ENCODE peak calls at places on chromosomes 3 and 15, in six cellular contexts. I is endodermal cell, N is AG04450, D is uterus, X is vagina, K is sigmoid colon. E is an unnamed sample.

GRCh38 chr15:98067339-98067738 is 106.8 kb downstream of the ARRDC4 start:
- DNase-seq in I (no peak), N (no peak), D (no peak), X (no peak), K (no peak), E (no peak)

GRCh38 chr3:111998661-111999641 is at the start of gene TAGLN3:
- DNase-seq in I (peak), N (no peak), D (no peak), X (no peak), K (no peak), E (peak)

GRCh38 chr15:29889545-29890329 is 67.5 kb upstream of the TJP1 start:
- DNase-seq in I (peak), N (no peak), D (no peak), X (no peak), K (no peak), E (no peak)

GRCh38 chr15:58526647-58527192 is 94.9 kb downstream of the LIPC start:
- DNase-seq in I (no peak), N (no peak), D (no peak), X (no peak), K (no peak), E (no peak)

GRCh38 chr3:101466465-101467309 is 46.3 kb downstream of the SENP7 start:
- DNase-seq in I (peak), N (no peak), D (no peak), X (no peak), K (no peak), E (no peak)

GRCh38 chr15:40333922-40334492 is 6.7 kb downstream of the CCDC9B start:
- DNase-seq in I (no peak), N (no peak), D (peak), X (no peak), K (peak), E (peak)

GRCh38 chr3:133747907-133748639 is 1.9 kb downstream of the TF start:
- DNase-seq in I (no peak), N (no peak), D (no peak), X (no peak), K (no peak), E (no peak)

GRCh38 chr15:99443056-99443756 is 122.6 kb upstream of the MEF2A start:
- DNase-seq in I (no peak), N (no peak), D (no peak), X (no peak), K (peak), E (no peak)

GRCh38 chr15:37219211-37219701 is 118.9 kb upstream of the MEIS2 start:
- DNase-seq in I (peak), N (no peak), D (no peak), X (no peak), K (no peak), E (no peak)

GRCh38 chr3:157335677-157336076 is 101.0 kb upstream of the PTX3 start:
- DNase-seq in I (peak), N (peak), D (no peak), X (no peak), K (no peak), E (no peak)

GRCh38 chr3:160885791-160886286 is 129.8 kb downstream of the PPM1L start:
- DNase-seq in I (peak), N (peak), D (peak), X (no peak), K (peak), E (no peak)

GRCh38 chr15:93040288-93041158 is 48.5 kb downstream of the RGMA start:
- DNase-seq in I (no peak), N (no peak), D (no peak), X (no peak), K (peak), E (no peak)

DNA sequence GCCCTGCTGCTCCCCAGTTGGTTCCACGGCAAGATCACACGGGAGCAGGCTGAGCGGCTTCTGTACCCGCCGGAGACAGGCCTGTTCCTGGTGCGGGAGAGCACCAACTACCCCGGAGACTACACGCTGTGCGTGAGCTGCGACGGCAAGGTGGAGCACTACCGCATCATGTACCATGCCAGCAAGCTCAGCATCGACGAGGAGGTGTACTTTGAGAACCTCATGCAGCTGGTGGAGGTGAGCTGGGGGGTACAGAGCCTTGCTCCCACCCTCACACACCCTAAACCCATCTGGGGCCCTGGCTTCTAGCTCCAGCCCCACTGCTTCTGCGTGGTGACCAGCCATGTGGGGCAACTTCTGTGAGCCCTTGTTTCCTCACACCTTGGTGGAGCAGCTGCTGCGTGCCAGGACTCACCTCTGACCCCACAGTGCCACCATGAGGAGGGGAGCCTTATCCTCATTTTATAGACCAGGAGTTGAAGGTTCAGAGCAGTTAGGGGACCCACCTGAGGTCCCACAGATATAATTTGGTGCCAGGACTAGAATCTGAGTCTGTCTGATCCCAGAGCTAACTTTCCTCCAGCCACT is 13.3 kb upstream of the LMAN1L start:
- DNase-seq in I (peak), N (no peak), D (no peak), X (no peak), K (peak), E (no peak)
- TF ChIP-seq CTCF in I (no peak), N (no peak), D (no peak), X (no peak), K (no peak), E (peak)

GRCh38 chr3:134978658-134979057 is 183.6 kb downstream of the EPHB1 start:
- DNase-seq in I (no peak), N (no peak), D (no peak), X (no peak), K (no peak), E (no peak)
- TF ChIP-seq CTCF in I (peak), N (no peak), D (no peak), X (no peak), K (no peak), E (peak)

GRCh38 chr3:45509038-45509767 is 85.3 kb upstream of the LIMD1 start:
- DNase-seq in I (peak), N (peak), D (no peak), X (no peak), K (no peak), E (no peak)

GRCh38 chr3:45508659-45509037 is 85.9 kb upstream of the LIMD1 start:
- DNase-seq in I (no peak), N (no peak), D (no peak), X (no peak), K (no peak), E (no peak)

GRCh38 chr3:45506084-45506483 is 88.5 kb upstream of the LIMD1 start:
- DNase-seq in I (no peak), N (no peak), D (no peak), X (no peak), K (no peak), E (no peak)

GRCh38 chr3:45506751-45507391 is 87.7 kb upstream of the LIMD1 start:
- DNase-seq in I (no peak), N (no peak), D (no peak), X (no peak), K (no peak), E (no peak)

DNA sequence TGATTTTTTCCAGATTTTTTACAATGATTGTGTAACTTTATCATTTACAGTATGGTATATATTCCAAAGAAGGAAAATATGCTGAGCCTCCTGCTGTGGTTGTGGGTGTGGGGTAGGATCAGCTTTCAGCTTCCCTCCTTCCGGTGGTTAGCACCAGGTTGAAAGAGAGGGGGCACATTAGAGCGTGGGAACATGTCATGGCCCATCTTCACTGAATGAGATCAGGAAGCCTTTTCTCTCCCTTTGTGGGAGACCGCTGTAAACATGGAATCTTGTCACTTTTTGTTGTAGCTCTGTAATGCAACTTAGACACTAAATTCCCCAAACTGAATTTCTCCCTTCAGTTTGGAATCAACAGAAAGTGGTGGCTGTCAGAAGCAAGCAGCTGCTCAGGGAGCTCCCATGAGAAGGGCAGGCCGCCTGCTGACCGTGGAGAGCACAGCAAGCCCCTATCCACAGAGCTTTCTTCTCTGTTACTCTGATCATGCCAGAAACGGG is 86.7 kb upstream of the LIMD1 start:
- DNase-seq in I (peak), N (no peak), D (no peak), X (no peak), K (no peak), E (no peak)
- TF ChIP-seq CTCF in I (peak), N (peak), D (no peak), X (no peak), K (no peak), E (peak)

GRCh38 chr3:11641316-11641682 is 2.4 kb downstream of the VGLL4 start:
- DNase-seq in I (no peak), N (peak), D (no peak), X (no peak), K (no peak), E (no peak)
- TF ChIP-seq CTCF in I (no peak), N (no peak), D (peak), X (no peak), K (no peak), E (no peak)

GRCh38 chr15:44243829-44244228 is 44.7 kb upstream of the GOLM2 start:
- DNase-seq in I (no peak), N (no peak), D (no peak), X (no peak), K (no peak), E (no peak)
- TF ChIP-seq CTCF in I (peak), N (peak), D (no peak), X (no peak), K (no peak), E (no peak)

GRCh38 chr3:120198305-120198878 is 86.6 kb downstream of the GPR156 start:
- DNase-seq in I (no peak), N (no peak), D (no peak), X (no peak), K (no peak), E (peak)
- TF ChIP-seq CTCF in I (peak), N (peak), D (no peak), X (no peak), K (no peak), E (peak)

GRCh38 chr3:5809811-5810210 is 622.3 kb downstream of the EDEM1 start:
- DNase-seq in I (no peak), N (no peak), D (no peak), X (no peak), K (no peak), E (no peak)

GRCh38 chr3:5800965-5801364 is 613.5 kb downstream of the EDEM1 start:
- DNase-seq in I (no peak), N (no peak), D (no peak), X (no peak), K (no peak), E (no peak)

GRCh38 chr3:5811051-5811450 is 623.5 kb downstream of the EDEM1 start:
- DNase-seq in I (no peak), N (no peak), D (no peak), X (no peak), K (no peak), E (no peak)

GRCh38 chr3:5806192-5806591 is 618.7 kb downstream of the EDEM1 start:
- DNase-seq in I (peak), N (no peak), D (no peak), X (no peak), K (no peak), E (no peak)
- TF ChIP-seq CTCF in I (peak), N (no peak), D (no peak), X (no peak), K (no peak), E (peak)

GRCh38 chr3:187558990-187559389 is 111.2 kb downstream of the SST start:
- DNase-seq in I (no peak), N (no peak), D (no peak), X (no peak), K (no peak), E (no peak)
- TF ChIP-seq CTCF in I (no peak), N (no peak), D (no peak), X (no peak), K (no peak), E (no peak)

DNA sequence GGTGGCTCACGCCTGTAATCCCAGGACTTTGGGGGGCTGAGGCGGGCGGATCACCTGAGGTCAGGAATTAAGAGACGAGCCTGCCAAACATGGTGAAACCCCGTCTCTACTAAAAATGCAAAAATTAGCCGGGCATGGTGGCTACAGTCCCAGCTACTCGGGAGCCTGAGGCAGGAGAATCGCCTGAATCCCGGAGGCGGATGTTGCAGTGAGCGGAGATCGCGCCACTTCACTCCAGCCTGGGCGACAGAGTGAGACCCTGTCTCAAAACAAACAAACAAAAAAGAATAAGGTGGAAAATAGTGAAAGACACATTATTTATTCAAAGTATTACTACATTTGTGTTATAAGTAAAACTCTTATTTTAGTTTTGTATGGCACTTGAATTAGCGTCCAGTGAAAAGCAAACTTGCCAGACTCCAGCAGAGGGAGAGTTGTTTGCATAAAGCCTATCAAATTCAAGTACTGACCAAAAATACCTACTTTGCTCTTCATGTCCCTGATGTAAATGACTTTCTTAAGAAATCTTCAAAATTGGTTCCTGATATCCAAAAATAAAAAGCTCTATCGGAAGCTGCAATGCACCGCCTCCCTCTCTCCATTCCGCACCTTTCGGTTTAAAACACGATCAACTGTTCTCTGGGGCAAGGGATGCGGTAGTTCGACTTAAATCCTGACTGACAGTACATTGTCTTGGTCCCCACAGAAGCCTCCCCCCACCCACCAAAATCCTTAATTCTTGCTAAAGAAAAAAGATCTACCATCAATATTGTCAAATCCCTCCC is 1.2 kb downstream of the TRPM7 start:
- DNase-seq in I (no peak), N (no peak), D (no peak), X (no peak), K (no peak), E (no peak)
- TF ChIP-seq CTCF in I (peak), N (peak), D (no peak), X (no peak), K (no peak), E (no peak)